ENCODE peak calls at places on chromosome 22, in seven cellular contexts. A is NCI-H460; P is RPMI8226; T is skeletal muscle cell; N is NCI-H1930; Q is effector memory CD4-positive, alpha-beta T cell; H is NCI-H1092. J is an unnamed sample.

GRCh38 chr22:41983516-41983915 is 14.3 kb downstream of the SEPTIN3 start:
- DNase-seq in A (no peak), P (no peak), T (no peak), N (no peak), Q (no peak), H (no peak), J (peak)

GRCh38 chr22:39362271-39362670 is 12.5 kb downstream of the SYNGR1 start:
- DNase-seq in A (no peak), P (no peak), T (no peak), N (no peak), Q (no peak), H (no peak), J (peak)

GRCh38 chr22:20429254-20430100 is 8.1 kb downstream of the SCARF2 start:
- DNase-seq in A (no peak), P (peak), T (no peak), N (no peak), Q (peak), H (no peak), J (no peak)

GRCh38 chr22:43515902-43516301 is 104.1 kb downstream of the MPPED1 start:
- DNase-seq in A (no peak), P (peak), T (no peak), N (no peak), Q (no peak), H (no peak), J (no peak)

GRCh38 chr22:17120281-17120680 is 879 bp downstream of the TMEM121B start:
- DNase-seq in A (peak), P (no peak), T (peak), N (no peak), Q (peak), H (no peak), J (peak)

GRCh38 chr22:48475661-48476345 is 1351.9 kb downstream of the BRD1 start:
- DNase-seq in A (no peak), P (no peak), T (no peak), N (no peak), Q (no peak), H (no peak), J (no peak)

GRCh38 chr22:44885806-44886360 is 123.9 kb downstream of the PHF21B start:
- DNase-seq in A (no peak), P (no peak), T (no peak), N (no peak), Q (no peak), H (no peak), J (no peak)

GRCh38 chr22:27795053-27795452 is 6.5 kb downstream of the MN1 start:
- DNase-seq in A (no peak), P (no peak), T (no peak), N (no peak), Q (no peak), H (no peak), J (no peak)

GRCh38 chr22:44024288-44024908 is at the start of gene PARVB:
- DNase-seq in A (no peak), P (peak), T (no peak), N (no peak), Q (no peak), H (no peak), J (peak)

GRCh38 chr22:48238966-48239365 is 1476.5 kb downstream of the TBC1D22A start:
- DNase-seq in A (no peak), P (no peak), T (no peak), N (no peak), Q (no peak), H (no peak), J (no peak)

GRCh38 chr22:46367707-46368191 is 32.2 kb downstream of the TRMU start:
- DNase-seq in A (peak), P (peak), T (peak), N (peak), Q (peak), H (no peak), J (peak)

GRCh38 chr22:24400037-24400725 is 27.2 kb upstream of the ADORA2A start:
- DNase-seq in A (no peak), P (no peak), T (no peak), N (no peak), Q (no peak), H (no peak), J (no peak)

GRCh38 chr22:29603358-29604191 is at the start of gene NF2:
- DNase-seq in A (peak), P (peak), T (peak), N (peak), Q (peak), H (peak), J (peak)

GRCh38 chr22:39612811-39613548 is 42.4 kb downstream of the CACNA1I start:
- DNase-seq in A (no peak), P (no peak), T (no peak), N (no peak), Q (no peak), H (no peak), J (no peak)

GRCh38 chr22:21642584-21643448 is 714 bp downstream of the SDF2L1 start:
- DNase-seq in A (peak), P (peak), T (no peak), N (peak), Q (no peak), H (peak), J (peak)

GRCh38 chr22:39080052-39080762 is 3.1 kb downstream of the APOBEC3G start:
- DNase-seq in A (no peak), P (no peak), T (no peak), N (no peak), Q (peak), H (no peak), J (no peak)

GRCh38 chr22:17818649-17819048 is 44.4 kb upstream of the BID start:
- DNase-seq in A (no peak), P (no peak), T (no peak), N (no peak), Q (no peak), H (no peak), J (no peak)

GRCh38 chr22:22446527-22446926 is 62.0 kb downstream of the ZNF280B start:
- DNase-seq in A (no peak), P (peak), T (peak), N (no peak), Q (no peak), H (no peak), J (no peak)